ENCODE peak calls at places on chromosomes 3 and 15, in eight cellular contexts. A, S, K, D, U, N, C and J are unnamed samples.

GRCh38 chr3:60133269-60133877 is 1083.5 kb upstream of the CFAP20DC start:
- DNase-seq in U (no peak), D (no peak), K (no peak), S (no peak), A (no peak), C (no peak), N (no peak), J (no peak)

GRCh38 chr3:171354049-171354705 is 106.0 kb downstream of the TNIK start:
- DNase-seq in N (no peak), S (peak; percentile 37), A (no peak), K (no peak), U (no peak), D (no peak), C (no peak), J (no peak)

GRCh38 chr15:99618941-99619411 is 53.2 kb downstream of the MEF2A start:
- DNase-seq in U (no peak), N (no peak), C (no peak), A (no peak), D (peak; percentile 24), S (no peak), K (peak; percentile 19), J (no peak)

GRCh38 chr15:99068186-99068585 is 36.7 kb upstream of the SYNM start:
- DNase-seq in D (no peak), N (no peak), K (no peak), A (no peak), U (no peak), S (no peak), C (no peak), J (no peak)

GRCh38 chr15:42131826-42132806 is 24.3 kb downstream of the PLA2G4F start:
- DNase-seq in A (no peak), C (no peak), K (no peak), D (peak; percentile 47), S (no peak), N (no peak), U (no peak), J (no peak)

GRCh38 chr3:142507241-142507640 is 59.4 kb upstream of the XRN1 start:
- DNase-seq in N (no peak), C (no peak), K (no peak), A (no peak), S (no peak), U (no peak), D (peak; percentile 53), J (no peak)

GRCh38 chr15:100707229-100707628 is 104.8 kb downstream of the ASB7 start:
- DNase-seq in K (no peak), S (no peak), D (peak; percentile 80), U (peak; percentile 36), C (no peak), N (no peak), A (no peak), J (no peak)

GRCh38 chr3:62604746-62605351 is 231.5 kb upstream of the FEZF2 start:
- DNase-seq in U (no peak), N (no peak), S (peak; percentile 49), D (no peak), A (no peak), K (no peak), C (no peak), J (no peak)

GRCh38 chr3:194604837-194605236 is 28.4 kb downstream of the TMEM44 start:
- DNase-seq in K (no peak), A (no peak), U (no peak), C (no peak), S (no peak), D (no peak), N (no peak), J (no peak)

GRCh38 chr3:126679831-126680677 is 24.0 kb upstream of the CHCHD6 start:
- DNase-seq in S (no peak), C (no peak), K (no peak), N (no peak), U (no peak), A (no peak), D (no peak), J (no peak)

GRCh38 chr3:4754180-4755086 is 224.8 kb upstream of the BHLHE40 start:
- DNase-seq in N (peak; percentile 30), D (no peak), U (no peak), K (peak; percentile 38), A (no peak), S (no peak), C (no peak), J (no peak)